ENCODE peak calls at places on chromosomes 7 and 10, in nine cellular contexts. B is GM23338; R is pancreas; N is uterus; T is adrenal gland; O is IMR-90; P is tibial nerve; G is CD4-positive, alpha-beta T cell; W is mesenchymal stem cell. Y is an unnamed sample.

GRCh38 chr10:124291009-124291671 is 127.6 kb downstream of the OAT start:
- DNase-seq in G (no peak), N (no peak), R (peak; percentile 58), P (peak; percentile 24), W (peak; percentile 85), T (peak; percentile 49), B (no peak), O (no peak), Y (no peak)

GRCh38 chr7:84251183-84251845 is 56.7 kb upstream of the SEMA3A start:
- DNase-seq in G (no peak), P (no peak), N (no peak), R (no peak), O (peak; percentile 90), T (no peak), W (peak; percentile 71), B (peak; percentile 43), Y (no peak)

GRCh38 chr10:100567249-100567648 is 31.5 kb downstream of the HIF1AN start:
- DNase-seq in W (no peak), O (no peak), T (no peak), R (no peak), N (no peak), P (no peak), B (no peak), G (no peak), Y (no peak)

GRCh38 chr10:121313119-121313858 is 285.0 kb downstream of the FGFR2 start:
- DNase-seq in P (no peak), O (no peak), R (no peak), B (peak; percentile 24), G (no peak), N (no peak), T (no peak), W (no peak), Y (no peak)

GRCh38 chr7:36526720-36527548 is 137.3 kb downstream of the ANLN start:
- DNase-seq in N (no peak), W (peak; percentile 75), O (peak; percentile 69), R (no peak), B (no peak), G (no peak), T (no peak), P (no peak), Y (no peak)

GRCh38 chr7:30411173-30411572 is 67.4 kb downstream of the NOD1 start:
- DNase-seq in B (no peak), T (no peak), G (no peak), O (no peak), P (no peak), W (no peak), R (no peak), N (no peak), Y (no peak)

GRCh38 chr10:13536674-13537366 is 8.0 kb upstream of the BEND7 start:
- DNase-seq in N (peak; percentile 19), G (no peak), O (peak; percentile 41), B (peak; percentile 94), T (peak; percentile 64), P (no peak), R (peak; percentile 47), W (peak; percentile 62), Y (no peak)

GRCh38 chr7:73452999-73453635 is 19.5 kb downstream of the FZD9 start:
- DNase-seq in P (no peak), W (peak; percentile 46), O (no peak), N (no peak), T (no peak), G (no peak), R (no peak), B (no peak), Y (no peak)

GRCh38 chr10:94036664-94037033 is 42.9 kb downstream of the PLCE1 start:
- DNase-seq in B (no peak), R (no peak), N (no peak), W (no peak), O (no peak), G (no peak), P (no peak), T (no peak), Y (no peak)

GRCh38 chr10:43818687-43819086 is 170.0 kb upstream of the ZNF32 start:
- DNase-seq in G (no peak), W (no peak), B (no peak), T (no peak), R (no peak), P (no peak), N (no peak), O (no peak), Y (no peak)

GRCh38 chr7:76065016-76065612 is 17.2 kb downstream of the MDH2 start:
- DNase-seq in O (no peak), B (no peak), P (no peak), N (no peak), G (no peak), T (no peak), W (no peak), R (no peak), Y (no peak)

GRCh38 chr7:139121-139520 is 53.2 kb upstream of the FAM20C start:
- DNase-seq in P (no peak), T (no peak), R (no peak), W (no peak), G (no peak), B (peak; percentile 54), N (no peak), O (no peak), Y (no peak)

GRCh38 chr10:98433881-98434732 is 12.6 kb downstream of the HPS1 start:
- DNase-seq in P (no peak), R (no peak), G (no peak), N (no peak), O (peak; percentile 84), T (peak; percentile 59), W (peak; percentile 49), B (no peak), Y (no peak)

GRCh38 chr7:142508251-142508650 is 241.0 kb upstream of the PRSS1 start:
- DNase-seq in T (no peak), B (no peak), P (no peak), R (no peak), G (no peak), N (no peak), W (no peak), O (no peak), Y (no peak)

GRCh38 chr7:11206131-11206921 is 232.7 kb downstream of the PHF14 start:
- DNase-seq in N (no peak), R (no peak), T (no peak), W (no peak), P (no peak), G (no peak), O (no peak), B (no peak), Y (no peak)

GRCh38 chr7:1403844-1404404 is 55.3 kb downstream of the MICALL2 start:
- DNase-seq in O (peak; percentile 43), R (no peak), W (peak; percentile 46), P (no peak), T (no peak), B (peak; percentile 73), N (no peak), G (no peak), Y (peak; percentile 31)

GRCh38 chr10:33509231-33509871 is 174.9 kb upstream of the NRP1 start:
- DNase-seq in O (peak; percentile 84), W (peak; percentile 92), R (peak; percentile 45), T (peak; percentile 64), G (no peak), N (peak; percentile 60), P (peak; percentile 21), B (peak; percentile 18), Y (no peak)
- H3K27ac ChIP-seq in O (no peak overlapping the region), W (peak overlapping the region; percentile 43), R (peak overlapping the region; percentile 74), T (no peak overlapping the region), G (no peak overlapping the region), N (peak overlapping the region; percentile 81), P (no peak overlapping the region), B (no peak overlapping the region), Y (no peak overlapping the region)

GRCh38 chr7:131497454-131497853 is 59.0 kb downstream of the PODXL start:
- DNase-seq in G (no peak), R (no peak), N (peak; percentile 39), W (no peak), T (no peak), P (no peak), B (no peak), O (no peak), Y (no peak)

GRCh38 chr7:131498237-131498885 is 58.1 kb downstream of the PODXL start:
- DNase-seq in B (no peak), P (no peak), T (no peak), G (no peak), R (no peak), O (peak; percentile 56), N (no peak), W (no peak), Y (no peak)

GRCh38 chr7:131493559-131493958 is 62.9 kb downstream of the PODXL start:
- DNase-seq in W (no peak), N (no peak), R (no peak), B (no peak), P (no peak), G (no peak), O (no peak), T (no peak), Y (no peak)

GRCh38 chr7:131493081-131493480 is 63.3 kb downstream of the PODXL start:
- DNase-seq in B (no peak), G (no peak), T (no peak), O (no peak), W (no peak), N (no peak), P (no peak), R (no peak), Y (no peak)

GRCh38 chr7:131495679-131496498 is 60.5 kb downstream of the PODXL start:
- DNase-seq in R (no peak), P (no peak), N (no peak), W (no peak), B (no peak), T (no peak), G (no peak), O (no peak), Y (no peak)
- H3K27ac ChIP-seq in R (no peak overlapping the region), P (no peak overlapping the region), N (no peak overlapping the region), W (no peak overlapping the region), B (peak overlapping the region; percentile 86), T (no peak overlapping the region), G (no peak overlapping the region), O (no peak overlapping the region), Y (no peak overlapping the region)

GRCh38 chr7:18565337-18565736 is 69.8 kb downstream of the HDAC9 start:
- DNase-seq in B (no peak), O (no peak), W (no peak), G (no peak), T (no peak), N (no peak), P (no peak), R (no peak), Y (no peak)
- H3K27ac ChIP-seq in B (no peak overlapping the region), O (no peak overlapping the region), W (no peak overlapping the region), G (no peak overlapping the region), T (no peak overlapping the region), N (peak overlapping the region; percentile 31), P (no peak overlapping the region), R (no peak overlapping the region), Y (no peak overlapping the region)

DNA sequence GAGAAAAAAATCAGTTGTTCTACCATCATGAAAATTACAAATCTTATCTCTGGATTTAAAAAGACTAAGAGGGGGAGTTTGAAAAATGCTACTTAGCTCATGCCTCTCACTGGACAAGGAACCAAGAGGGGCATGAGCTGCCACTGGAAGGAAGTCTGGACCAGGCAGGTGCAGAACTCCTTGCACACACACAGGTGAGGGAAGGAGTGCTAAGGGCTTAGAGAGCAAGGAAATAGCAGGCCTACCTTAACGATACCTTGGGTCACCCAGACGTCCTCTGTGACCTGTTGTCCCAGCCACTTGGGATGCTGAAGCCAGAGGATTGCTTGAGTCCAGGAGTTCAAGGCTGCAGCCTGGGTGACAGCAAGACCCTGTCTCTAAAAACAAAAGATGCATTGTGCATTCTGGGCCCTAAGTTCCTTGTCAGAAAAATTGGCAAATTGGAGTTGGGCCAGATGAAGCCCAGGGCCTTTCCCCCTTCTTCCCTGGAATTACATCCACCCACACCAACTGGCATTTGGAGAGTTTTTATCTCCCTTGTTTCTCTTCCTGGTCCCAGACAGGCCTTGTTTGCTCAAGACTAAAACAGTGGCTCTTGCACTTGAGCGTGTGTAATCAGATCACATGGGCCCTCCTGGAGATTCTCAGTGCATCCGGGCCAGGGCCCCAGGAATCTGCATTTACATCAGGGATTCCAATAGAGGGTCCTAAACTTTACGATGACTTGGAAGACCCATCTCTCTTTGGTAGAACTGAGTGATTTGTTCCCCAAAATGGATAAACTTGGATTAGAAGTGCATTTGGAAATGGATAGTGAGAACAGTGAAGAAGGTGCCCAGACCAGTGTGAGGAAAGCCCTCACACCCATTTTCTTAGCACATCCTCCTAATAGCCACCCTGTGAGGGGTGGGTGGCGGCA is 3.0 kb downstream of the DDIT4 start:
- DNase-seq in G (no peak), W (peak; percentile 79), O (peak; percentile 73), N (no peak), T (peak; percentile 76), B (peak; percentile 39), P (no peak), R (no peak), Y (no peak)
- H3K27ac ChIP-seq in G (peak overlapping the region; percentile 88), W (no peak overlapping the region), O (peak overlapping the region; percentile 87), N (peak overlapping the region; percentile 90), T (peak overlapping the region; percentile 98), B (peak overlapping the region; percentile 78), P (peak overlapping the region; percentile 95), R (peak overlapping the region; percentile 96), Y (peak overlapping the region; percentile 99)